ENCODE peak calls at places on chromosomes 12 and 14, in seven cellular contexts. S is Kasumi-1; U is CD4-positive, CD25-positive, alpha-beta regulatory T cell; Z is GM23248; P is non-pigmented ciliary epithelial cell; Y is stimulated activated CD4-positive, alpha-beta T cell treated with anti-CD3 and anti-CD28 coated beads, Interleukin-1b, Interleukin-23, amount 100 ng/mL, for 24 hours; I is activated T-cell treated with anti-CD3 and anti-CD28 coated beads for 48 hours. A is an unnamed sample.
A peak's percentile ranks its signal among the peaks of the same experiment; 100 is the strongest.

GRCh38 chr12:1949771-1950470 is 31.5 kb upstream of the CACNA2D4 start:
- DNase-seq in S (no peak), Y (no peak), Z (peak; percentile 11), I (no peak), P (no peak), U (peak; percentile 50), A (peak; percentile 74)

GRCh38 chr14:65462411-65462810 is 49.9 kb downstream of the FUT8 start:
- DNase-seq in Y (no peak), P (peak; percentile 62), I (no peak), U (peak; percentile 13), Z (peak; percentile 50), S (no peak), A (no peak)

GRCh38 chr12:115632323-115632722 is 645.2 kb downstream of the MED13L start:
- DNase-seq in S (no peak), Z (peak; percentile 37), Y (no peak), P (no peak), U (no peak), I (no peak), A (no peak)

GRCh38 chr12:123533672-123534643 is at the start of gene RILPL1:
- DNase-seq in Z (peak; percentile 77), Y (peak; percentile 19), I (peak; percentile 48), P (no peak), S (peak; percentile 8), U (peak; percentile 23), A (peak; percentile 61)

GRCh38 chr14:54348001-54348611 is 48.7 kb upstream of the CDKN3 start:
- DNase-seq in S (peak; percentile 83), I (no peak), U (peak; percentile 47), P (no peak), Y (no peak), Z (peak; percentile 65), A (no peak)

GRCh38 chr14:50784683-50785505 is 46.1 kb downstream of the NIN start:
- DNase-seq in Z (no peak), P (no peak), S (no peak), U (no peak), I (no peak), Y (no peak), A (no peak)

GRCh38 chr12:92717202-92717601 is 14.4 kb downstream of the PLEKHG7 start:
- DNase-seq in P (no peak), Y (no peak), S (peak; percentile 71), Z (peak; percentile 55), U (peak; percentile 2), I (no peak), A (no peak)

GRCh38 chr12:73629171-73629570 is 908.5 kb upstream of the ATXN7L3B start:
- DNase-seq in I (no peak), P (no peak), Z (no peak), U (no peak), Y (no peak), S (no peak), A (no peak)

GRCh38 chr14:94390372-94391086 is 2.1 kb upstream of the SERPINA1 start:
- DNase-seq in Z (no peak), Y (no peak), U (no peak), S (peak; percentile 37), P (no peak), I (no peak), A (peak; percentile 38)

GRCh38 chr12:124474709-124475108 is 92.7 kb downstream of the NCOR2 start:
- DNase-seq in U (no peak), Y (no peak), S (no peak), Z (peak; percentile 20), P (no peak), I (no peak), A (no peak)

GRCh38 chr12:121942145-121942718 is 23.8 kb downstream of the CFAP251 start:
- DNase-seq in P (no peak), S (no peak), I (no peak), Y (no peak), U (no peak), Z (no peak), A (no peak)

GRCh38 chr14:81423504-81423903 is 23.4 kb upstream of the STON2 start:
- DNase-seq in I (no peak), Y (no peak), P (no peak), Z (no peak), S (peak; percentile 65), U (no peak), A (peak; percentile 55)

A was measured in adrenal gland.